ENCODE peak calls at places on chromosomes 1 and 21, in four cellular contexts. N is pancreas, J is T follicular helper cell, A is RCC 7860. K is an unnamed sample.

GRCh38 chr1:200628223-200628868 is 7.8 kb upstream of the KIF14 start:
- DNase-seq in N (no peak), J (no peak), A (no peak), K (no peak)

GRCh38 chr1:94105957-94106529 is 14.9 kb downstream of the ABCA4 start:
- DNase-seq in N (no peak), J (no peak), A (peak; percentile 63), K (no peak)

GRCh38 chr1:1013105-1013921 is at the start of gene ISG15:
- DNase-seq in N (peak; percentile 81), J (peak; percentile 83), A (peak; percentile 78), K (peak; percentile 87)

GRCh38 chr1:91997607-91998195 is 32.1 kb upstream of the EPHX4 start:
- DNase-seq in N (peak; percentile 5), J (peak; percentile 27), A (no peak), K (no peak)

GRCh38 chr1:87436534-87436933 is 107.9 kb downstream of the LMO4 start:
- DNase-seq in N (no peak), J (no peak), A (no peak), K (peak; percentile 30)

GRCh38 chr21:34885636-34886553 is 163.2 kb downstream of the RUNX1 start:
- DNase-seq in N (no peak), J (no peak), A (no peak), K (peak; percentile 55)

GRCh38 chr1:24745711-24746582 is 700 bp downstream of the CLIC4 start:
- DNase-seq in N (peak; percentile 43), J (peak; percentile 1), A (peak; percentile 36), K (peak; percentile 84)

GRCh38 chr1:31904339-31905092 is 33.7 kb downstream of the PTP4A2 start:
- DNase-seq in N (no peak), J (no peak), A (no peak), K (no peak)

GRCh38 chr1:227449051-227449450 is 114.3 kb upstream of the ZNF678 start:
- DNase-seq in N (peak; percentile 16), J (no peak), A (peak; percentile 43), K (no peak)

GRCh38 chr1:55225228-55225627 is 10.1 kb upstream of the USP24 start:
- DNase-seq in N (no peak), J (no peak), A (no peak), K (no peak)

GRCh38 chr1:22177354-22178003 is 34.6 kb upstream of the WNT4 start:
- DNase-seq in N (no peak), J (no peak), A (no peak), K (no peak)

GRCh38 chr1:46528297-46528955 is 23.0 kb downstream of the KNCN start:
- DNase-seq in N (no peak), J (no peak), A (no peak), K (no peak)

GRCh38 chr1:202805886-202806511 is 2.2 kb downstream of the KDM5B start:
- DNase-seq in N (no peak), J (no peak), A (no peak), K (no peak)

GRCh38 chr1:231612393-231613089 is 14.0 kb upstream of the DISC1 start:
- DNase-seq in N (no peak), J (no peak), A (no peak), K (no peak)

GRCh38 chr1:84668185-84668584 is 22.1 kb downstream of the SSX2IP start:
- DNase-seq in N (no peak), J (no peak), A (no peak), K (no peak)

GRCh38 chr1:51288578-51288977 is 41.8 kb downstream of the TTC39A start:
- DNase-seq in N (no peak), J (no peak), A (no peak), K (no peak)

GRCh38 chr1:38273405-38273804 is 226.8 kb upstream of the POU3F1 start:
- DNase-seq in N (no peak), J (no peak), A (no peak), K (no peak)

K was measured in ovary.